ENCODE peak calls at places on chromosomes 12 and 14, in five cellular contexts. Y is neural crest cell, B is astrocyte of the cerebellum, J is lower leg skin, A is astrocyte. N is an unnamed sample.

GRCh38 chr12:4177257-4177656 is 96.3 kb upstream of the CCND2 start:
- DNase-seq in Y (no peak), B (no peak), J (no peak), A (no peak), N (no peak)

GRCh38 chr14:31122098-31122611 is 85.4 kb downstream of the HECTD1 start:
- DNase-seq in Y (no peak), B (no peak), J (no peak), A (peak), N (no peak)

GRCh38 chr14:47626151-47627035 is 49.0 kb downstream of the MDGA2 start:
- DNase-seq in Y (no peak), B (no peak), J (no peak), A (no peak), N (no peak)

GRCh38 chr12:122052285-122052684 is 26.3 kb upstream of the MLXIP start:
- DNase-seq in Y (no peak), B (no peak), J (no peak), A (peak), N (no peak)

GRCh38 chr14:64232944-64233343 is 61.2 kb downstream of the ESR2 start:
- DNase-seq in Y (no peak), B (no peak), J (no peak), A (no peak), N (no peak)

GRCh38 chr12:132514216-132514820 is 24.4 kb downstream of the FBRSL1 start:
- DNase-seq in Y (no peak), B (no peak), J (no peak), A (no peak), N (no peak)

GRCh38 chr12:111150894-111151293 is 218.0 kb downstream of the PHETA1 start:
- DNase-seq in Y (no peak), B (no peak), J (no peak), A (no peak), N (no peak)

GRCh38 chr12:96237465-96238077 is 43.4 kb downstream of the ELK3 start:
- DNase-seq in Y (no peak), B (peak), J (peak), A (peak), N (no peak)

GRCh38 chr12:11882301-11883019 is 188.3 kb upstream of the BCL2L14 start:
- DNase-seq in Y (no peak), B (no peak), J (no peak), A (no peak), N (no peak)

GRCh38 chr12:129762436-129762835 is 141.4 kb downstream of the TMEM132D start:
- DNase-seq in Y (no peak), B (no peak), J (peak), A (no peak), N (no peak)

GRCh38 chr12:5912011-5912410 is 33.0 kb downstream of the ANO2 start:
- DNase-seq in Y (no peak), B (no peak), J (peak), A (no peak), N (no peak)

GRCh38 chr12:5915511-5915910 is 29.5 kb downstream of the ANO2 start:
- DNase-seq in Y (no peak), B (no peak), J (no peak), A (no peak), N (no peak)

GRCh38 chr12:5914387-5915149 is 30.5 kb downstream of the ANO2 start:
- DNase-seq in Y (no peak), B (no peak), J (peak), A (no peak), N (no peak)

GRCh38 chr12:5910790-5911548 is 34.1 kb downstream of the ANO2 start:
- DNase-seq in Y (no peak), B (no peak), J (peak), A (no peak), N (no peak)

GRCh38 chr12:5912437-5913334 is 32.4 kb downstream of the ANO2 start:
- DNase-seq in Y (peak), B (no peak), J (peak), A (no peak), N (no peak)
- TF ChIP-seq CTCF in Y (peak), B (peak), J (no peak), A (no peak), N (peak)

GRCh38 chr12:116727261-116727660 is 10.6 kb downstream of the SPRING1 start:
- DNase-seq in Y (no peak), B (no peak), J (no peak), A (no peak), N (no peak)
- TF ChIP-seq CTCF in Y (no peak), B (no peak), J (no peak), A (no peak), N (no peak)

GRCh38 chr12:28963554-28963953 is 185.5 kb upstream of the FAR2 start:
- DNase-seq in Y (no peak), B (no peak), J (no peak), A (peak), N (no peak)
- TF ChIP-seq CTCF in Y (peak), B (peak), J (no peak), A (peak), N (peak)

GRCh38 chr12:118160536-118160935 is 24.6 kb downstream of the PEBP1 start:
- DNase-seq in Y (no peak), B (no peak), J (no peak), A (no peak), N (no peak)

GRCh38 chr12:118166946-118167345 is 31.0 kb downstream of the PEBP1 start:
- DNase-seq in Y (no peak), B (no peak), J (no peak), A (no peak), N (no peak)

GRCh38 chr12:118164798-118165486 is 29.0 kb downstream of the PEBP1 start:
- DNase-seq in Y (peak), B (no peak), J (no peak), A (no peak), N (no peak)
- TF ChIP-seq CTCF in Y (peak), B (peak), J (no peak), A (peak), N (peak)

DNA sequence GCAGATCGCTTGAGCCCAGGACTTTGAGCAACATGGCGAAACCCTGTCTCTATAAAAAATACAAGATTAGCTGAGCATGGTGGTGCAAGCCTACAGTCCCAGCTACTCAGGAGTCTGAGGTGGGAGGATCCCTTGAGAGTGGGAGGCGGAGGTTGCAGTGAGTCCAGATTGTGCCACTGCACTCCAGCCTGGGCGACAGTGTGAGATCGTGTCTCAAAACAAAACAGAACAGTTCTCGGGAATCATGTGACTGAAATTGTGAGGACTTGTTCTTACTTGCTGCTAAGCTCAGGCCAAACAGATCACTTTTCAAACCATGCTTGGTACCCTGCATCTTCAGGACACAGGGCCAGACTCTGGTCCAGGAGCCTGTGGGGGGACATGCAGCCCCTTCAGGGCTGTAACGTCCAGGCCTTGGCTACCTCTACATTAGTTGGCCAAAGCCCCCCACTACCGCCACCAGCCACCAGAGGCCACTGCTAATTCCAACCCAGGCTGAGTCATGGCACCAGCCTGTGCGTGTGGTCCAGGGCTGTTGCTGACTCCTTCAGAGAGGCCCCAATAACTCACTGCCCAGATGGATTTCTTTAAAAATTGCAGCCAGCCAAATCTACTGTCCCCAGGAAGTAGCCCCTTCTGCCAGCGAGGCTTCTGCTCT is 33.4 kb upstream of the SYNDIG1L start:
- DNase-seq in Y (peak), B (peak), J (peak), A (peak), N (no peak)
- TF ChIP-seq CTCF in Y (peak), B (peak), J (no peak), A (peak), N (peak)

GRCh38 chr12:22709292-22709691 is 84.3 kb downstream of the ETNK1 start:
- DNase-seq in Y (no peak), B (peak), J (no peak), A (no peak), N (no peak)
- TF ChIP-seq CTCF in Y (peak), B (peak), J (no peak), A (peak), N (peak)

DNA sequence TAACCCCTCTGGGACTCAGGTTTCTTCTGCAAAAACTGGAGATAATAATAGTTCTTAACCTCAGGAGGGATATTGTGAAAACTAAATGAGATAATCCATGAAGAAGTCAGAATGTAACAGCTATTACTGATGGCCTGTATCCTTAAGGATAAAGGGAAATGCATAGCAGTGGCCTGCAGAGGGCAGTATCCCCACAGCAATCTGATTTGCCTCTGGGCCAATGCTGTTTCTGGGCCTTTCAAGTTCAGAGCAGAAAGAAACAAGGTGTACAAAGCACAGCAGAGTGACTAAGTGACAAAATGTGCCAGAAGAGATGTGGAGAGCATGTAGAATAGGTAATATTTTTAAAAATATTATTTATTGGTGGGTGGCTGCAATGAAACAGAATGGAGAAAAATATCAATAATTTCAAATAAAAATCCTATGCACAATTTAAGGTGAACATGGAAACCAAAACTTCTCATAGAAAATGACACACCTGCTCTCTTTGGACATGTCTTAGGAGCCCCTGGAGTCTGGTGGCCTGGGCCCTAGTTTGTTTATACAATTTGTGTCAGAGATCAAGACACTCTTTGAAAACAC is 90.3 kb downstream of the C12orf75 start:
- DNase-seq in Y (peak), B (peak), J (peak), A (peak), N (peak)
- TF ChIP-seq CTCF in Y (peak), B (peak), J (no peak), A (peak), N (peak)

GRCh38 chr12:53100466-53101151 is 2.7 kb upstream of the SOAT2 start:
- DNase-seq in Y (no peak), B (no peak), J (peak), A (no peak), N (peak)

GRCh38 chr12:53097207-53097563 is 282 bp upstream of the IGFBP6 start:
- DNase-seq in Y (no peak), B (no peak), J (peak), A (peak), N (peak)

GRCh38 chr12:53098354-53098981 is 1.0 kb downstream of the IGFBP6 start:
- DNase-seq in Y (no peak), B (no peak), J (peak), A (peak), N (peak)

GRCh38 chr12:53097564-53098353 is at the start of gene IGFBP6:
- DNase-seq in Y (peak), B (no peak), J (peak), A (peak), N (peak)

DNA sequence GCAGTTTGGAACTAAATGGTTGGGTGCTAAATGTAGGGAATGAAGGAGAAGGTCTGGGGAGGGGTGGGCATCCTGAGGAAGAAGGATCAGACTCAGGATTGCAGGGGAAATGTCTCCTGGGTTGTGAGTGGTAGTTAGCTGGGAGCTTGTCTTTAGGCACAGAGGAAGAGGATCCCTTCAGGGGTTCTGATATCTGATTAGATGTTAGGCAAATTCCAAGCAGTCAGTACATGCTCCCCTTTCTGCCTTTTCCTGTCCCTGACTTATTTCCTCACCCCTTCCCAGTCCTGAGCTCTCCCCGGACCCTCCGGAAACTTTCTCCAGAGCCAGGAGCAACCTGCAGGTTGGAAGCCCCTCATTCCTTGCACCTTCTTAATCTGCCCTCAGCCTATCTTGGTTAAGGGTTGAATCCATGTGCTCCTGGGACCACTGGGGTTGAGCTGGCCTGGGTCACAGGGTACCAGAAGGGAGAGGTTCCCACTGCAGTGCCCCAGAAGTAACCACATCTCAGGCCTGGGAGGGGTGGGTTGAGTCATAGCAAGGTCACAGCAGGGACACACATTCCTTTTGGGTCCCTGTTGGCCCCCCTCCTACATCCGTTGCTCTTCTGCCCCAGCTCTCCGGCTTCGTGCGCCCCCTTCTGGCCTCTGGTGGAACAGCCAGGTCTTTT is 1.6 kb downstream of the IGFBP6 start:
- DNase-seq in Y (peak), B (peak), J (peak), A (peak), N (peak)
- TF ChIP-seq CTCF in Y (peak), B (peak), J (no peak), A (peak), N (peak)